ENCODE peak calls at places on chromosome 13, in eight cellular contexts. A is GM06990; Z is uterus; M is stimulated activated CD4-positive, alpha-beta T cell treated with anti-CD3 and anti-CD28 coated beads, Interleukin-4, amount 100 ng/mL, for 1 hour; T is activated naive CD8-positive, alpha-beta T cell treated with anti-CD3 and anti-CD28 coated beads, Interleukin-2, amount 10 ng/mL, durations not matched to agents 7 days and 5 days; R is effector CD4-positive, alpha-beta T cell; O is type B pancreatic cell; W is CD4-positive, CD25-positive, alpha-beta regulatory T cell. B is an unnamed sample.
A peak's percentile ranks its signal among the peaks of the same experiment; 100 is the strongest.

GRCh38 chr13:33134213-33134612 is 118.0 kb downstream of the KL start:
- DNase-seq in A (no peak), W (no peak), R (no peak), T (no peak), Z (no peak), M (no peak), O (no peak), B (no peak)

GRCh38 chr13:21435710-21436151 is 23.4 kb downstream of the ZDHHC20 start:
- DNase-seq in Z (peak; percentile 51), M (peak; percentile 10), T (no peak), A (peak; percentile 75), O (no peak), W (peak; percentile 21), R (no peak), B (peak; percentile 87)

GRCh38 chr13:109145631-109146030 is 516.2 kb downstream of the MYO16 start:
- DNase-seq in A (no peak), Z (peak; percentile 29), R (no peak), O (no peak), W (peak; percentile 2), M (no peak), T (no peak), B (peak; percentile 74)

GRCh38 chr13:42549555-42549941 is 24.4 kb upstream of the TNFSF11 start:
- DNase-seq in W (no peak), R (no peak), A (no peak), T (no peak), O (no peak), Z (no peak), M (no peak), B (no peak)

GRCh38 chr13:44230736-44231135 is 142.9 kb upstream of the SERP2 start:
- DNase-seq in A (no peak), M (no peak), R (no peak), Z (no peak), O (no peak), W (no peak), T (no peak), B (peak; percentile 48)

GRCh38 chr13:98349731-98350305 is 172.7 kb upstream of the RNF113B start:
- DNase-seq in R (no peak), Z (no peak), A (no peak), T (no peak), O (no peak), W (no peak), M (no peak), B (no peak)

GRCh38 chr13:42218576-42218975 is 53.4 kb upstream of the AKAP11 start:
- DNase-seq in W (no peak), T (no peak), Z (no peak), R (no peak), O (no peak), A (no peak), M (no peak), B (no peak)

GRCh38 chr13:104015646-104016396 is 949.6 kb upstream of the SLC10A2 start:
- DNase-seq in M (no peak), O (no peak), A (no peak), R (no peak), Z (no peak), W (no peak), T (no peak), B (no peak)

GRCh38 chr13:37295046-37295445 is 189.6 kb upstream of the CSNK1A1L start:
- DNase-seq in R (no peak), W (no peak), A (no peak), M (no peak), T (no peak), Z (no peak), O (no peak), B (no peak)

GRCh38 chr13:40269086-40269485 is 397.4 kb downstream of the FOXO1 start:
- DNase-seq in Z (peak; percentile 55), R (no peak), T (no peak), W (no peak), O (no peak), A (no peak), M (no peak), B (peak; percentile 18)

GRCh38 chr13:44719857-44720671 is 143.9 kb upstream of the TSC22D1 start:
- DNase-seq in R (no peak), A (no peak), W (no peak), T (no peak), O (no peak), M (no peak), Z (no peak), B (peak; percentile 96)

GRCh38 chr13:48595330-48596127 is 58.2 kb upstream of the CYSLTR2 start:
- DNase-seq in Z (peak; percentile 66), W (peak; percentile 69), A (no peak), O (no peak), R (peak; percentile 39), T (no peak), M (peak; percentile 39), B (peak; percentile 63)

GRCh38 chr13:44271031-44271433 is 102.6 kb upstream of the SERP2 start:
- DNase-seq in Z (peak; percentile 51), W (no peak), O (no peak), T (no peak), R (no peak), M (no peak), A (no peak), B (peak; percentile 69)

GRCh38 chr13:36817996-36818395 is 1.0 kb upstream of the RFXAP start:
- DNase-seq in Z (no peak), O (no peak), R (no peak), A (no peak), W (no peak), M (no peak), T (no peak), B (no peak)

GRCh38 chr13:30466358-30466714 is 600 bp upstream of the HMGB1 start:
- DNase-seq in T (no peak), W (no peak), R (no peak), O (no peak), M (no peak), Z (no peak), A (no peak), B (peak; percentile 51)

GRCh38 chr13:92196566-92197256 is 798.3 kb downstream of the GPC5 start:
- DNase-seq in Z (no peak), M (no peak), T (no peak), O (no peak), W (no peak), R (no peak), A (no peak), B (no peak)

GRCh38 chr13:62544928-62545327 is 1129.3 kb upstream of the PCDH20 start:
- DNase-seq in M (no peak), A (no peak), T (no peak), R (no peak), W (no peak), O (no peak), Z (no peak), B (no peak)

GRCh38 chr13:61760102-61760501 is 344.5 kb upstream of the PCDH20 start:
- DNase-seq in T (no peak), W (no peak), M (no peak), Z (no peak), A (no peak), R (no peak), O (no peak), B (no peak)

GRCh38 chr13:31301119-31301518 is 101.3 kb downstream of the B3GLCT start:
- DNase-seq in W (no peak), Z (no peak), O (no peak), A (no peak), T (no peak), R (no peak), M (no peak), B (no peak)

GRCh38 chr13:100671389-100672182 is 3.0 kb downstream of the TMTC4 start:
- DNase-seq in M (no peak), T (no peak), R (no peak), A (no peak), W (no peak), Z (no peak), O (no peak), B (no peak)

GRCh38 chr13:102933076-102933922 is 87.5 kb downstream of the ERCC5 start:
- DNase-seq in Z (no peak), A (no peak), O (no peak), T (no peak), M (no peak), W (no peak), R (no peak), B (no peak)

GRCh38 chr13:19927117-19927734 is 31.3 kb upstream of the ZMYM2 start:
- DNase-seq in R (no peak), T (no peak), O (no peak), A (no peak), Z (no peak), W (peak; percentile 22), M (no peak), B (peak; percentile 24)

GRCh38 chr13:97004096-97004876 is 10.0 kb upstream of the OXGR1 start:
- DNase-seq in O (no peak), Z (no peak), R (no peak), W (no peak), M (no peak), T (no peak), A (no peak), B (peak; percentile 55)

GRCh38 chr13:113421673-113422270 is 31.5 kb downstream of the ADPRHL1 start:
- DNase-seq in O (no peak), M (no peak), A (no peak), Z (no peak), W (no peak), T (no peak), R (no peak), B (peak; percentile 14)

GRCh38 chr13:38657191-38657590 is 29.7 kb upstream of the FREM2 start:
- DNase-seq in Z (no peak), W (no peak), M (no peak), T (no peak), O (no peak), R (no peak), A (no peak), B (peak; percentile 1)

GRCh38 chr13:87669379-87669978 is 1.7 kb upstream of the SLITRK5 start:
- DNase-seq in Z (no peak), R (no peak), A (no peak), M (no peak), O (no peak), T (no peak), W (no peak), B (no peak)

GRCh38 chr13:28031220-28031903 is 42.9 kb upstream of the URAD start:
- DNase-seq in T (no peak), Z (no peak), A (peak; percentile 59), M (no peak), W (no peak), O (no peak), R (no peak), B (no peak)

GRCh38 chr13:90276208-90276607 is 1071.3 kb upstream of the MIR17HG start:
- DNase-seq in R (no peak), T (no peak), W (no peak), A (no peak), O (no peak), Z (no peak), M (no peak), B (no peak)

GRCh38 chr13:33227927-33228644 is 57.5 kb downstream of the STARD13 start:
- DNase-seq in Z (no peak), R (no peak), O (no peak), M (no peak), A (no peak), T (no peak), W (no peak), B (no peak)

GRCh38 chr13:79647518-79647917 is 166.6 kb downstream of the NDFIP2 start:
- DNase-seq in O (no peak), T (no peak), A (no peak), R (no peak), M (no peak), Z (no peak), W (no peak), B (no peak)

GRCh38 chr13:111597041-111598017 is 276.9 kb downstream of the TEX29 start:
- DNase-seq in Z (no peak), A (no peak), W (no peak), R (no peak), M (no peak), T (no peak), O (no peak), B (no peak)

GRCh38 chr13:53379485-53379884 is 350.9 kb downstream of the OLFM4 start:
- DNase-seq in W (no peak), O (no peak), R (no peak), T (no peak), M (no peak), Z (no peak), A (no peak), B (no peak)

GRCh38 chr13:65468628-65469027 is 1761.5 kb downstream of the PCDH9 start:
- DNase-seq in W (no peak), O (no peak), T (no peak), A (no peak), Z (no peak), R (no peak), M (no peak), B (peak; percentile 42)

GRCh38 chr13:113073942-113074341 is 31.6 kb upstream of the F7 start:
- DNase-seq in O (no peak), R (no peak), W (no peak), Z (no peak), A (no peak), T (no peak), M (no peak), B (no peak)